ENCODE peak calls at places on chromosomes 11 and 22, in seven cellular contexts. One of them, this sample, is unnamed.

GRCh38 chr11:7512525-7513209 is 1.1 kb upstream of the PPFIBP2 start:
- DNase-seq in endodermal cell: peak
- DNase-seq in activated CD4-positive, alpha-beta T cell treated with anti-CD3 and anti-CD28 coated beads, Interleukin-2, amount 50 U/mL, for 48 hours: no peak
- DNase-seq in prostate gland: peak
- DNase-seq in H1: no peak
- DNase-seq in kidney: peak
- DNase-seq in putamen: peak
- DNase-seq in this sample: no peak

GRCh38 chr11:129930306-129930705 is 34.9 kb upstream of the NFRKB start:
- DNase-seq in endodermal cell: no peak
- DNase-seq in activated CD4-positive, alpha-beta T cell treated with anti-CD3 and anti-CD28 coated beads, Interleukin-2, amount 50 U/mL, for 48 hours: no peak
- DNase-seq in prostate gland: no peak
- DNase-seq in H1: no peak
- DNase-seq in kidney: no peak
- DNase-seq in putamen: no peak
- DNase-seq in this sample: no peak

GRCh38 chr22:43448048-43448447 is 36.2 kb downstream of the MPPED1 start:
- DNase-seq in endodermal cell: no peak
- DNase-seq in activated CD4-positive, alpha-beta T cell treated with anti-CD3 and anti-CD28 coated beads, Interleukin-2, amount 50 U/mL, for 48 hours: no peak
- DNase-seq in prostate gland: no peak
- DNase-seq in H1: no peak
- DNase-seq in kidney: no peak
- DNase-seq in putamen: no peak
- DNase-seq in this sample: no peak

GRCh38 chr11:130858215-130858614 is 58.1 kb downstream of the SNX19 start:
- DNase-seq in endodermal cell: no peak
- DNase-seq in activated CD4-positive, alpha-beta T cell treated with anti-CD3 and anti-CD28 coated beads, Interleukin-2, amount 50 U/mL, for 48 hours: no peak
- DNase-seq in prostate gland: no peak
- DNase-seq in H1: no peak
- DNase-seq in kidney: no peak
- DNase-seq in putamen: no peak
- DNase-seq in this sample: peak

GRCh38 chr11:45178890-45179663 is 32.6 kb downstream of the PRDM11 start:
- DNase-seq in endodermal cell: no peak
- DNase-seq in activated CD4-positive, alpha-beta T cell treated with anti-CD3 and anti-CD28 coated beads, Interleukin-2, amount 50 U/mL, for 48 hours: no peak
- DNase-seq in prostate gland: no peak
- DNase-seq in H1: no peak
- DNase-seq in kidney: no peak
- DNase-seq in putamen: no peak
- DNase-seq in this sample: no peak

GRCh38 chr22:30186535-30186934 is 60.0 kb downstream of the LIF start:
- DNase-seq in endodermal cell: no peak
- DNase-seq in activated CD4-positive, alpha-beta T cell treated with anti-CD3 and anti-CD28 coated beads, Interleukin-2, amount 50 U/mL, for 48 hours: no peak
- DNase-seq in prostate gland: no peak
- DNase-seq in H1: no peak
- DNase-seq in kidney: no peak
- DNase-seq in putamen: no peak
- DNase-seq in this sample: no peak

GRCh38 chr11:118306556-118306955 is 2.0 kb downstream of the CD3E start:
- DNase-seq in endodermal cell: no peak
- DNase-seq in activated CD4-positive, alpha-beta T cell treated with anti-CD3 and anti-CD28 coated beads, Interleukin-2, amount 50 U/mL, for 48 hours: peak
- DNase-seq in prostate gland: no peak
- DNase-seq in H1: no peak
- DNase-seq in kidney: no peak
- DNase-seq in putamen: no peak
- DNase-seq in this sample: no peak

GRCh38 chr11:102733232-102733875 is 8.6 kb upstream of the MMP8 start:
- DNase-seq in endodermal cell: peak
- DNase-seq in activated CD4-positive, alpha-beta T cell treated with anti-CD3 and anti-CD28 coated beads, Interleukin-2, amount 50 U/mL, for 48 hours: peak
- DNase-seq in prostate gland: peak
- DNase-seq in H1: peak
- DNase-seq in kidney: no peak
- DNase-seq in putamen: no peak
- DNase-seq in this sample: peak

GRCh38 chr22:30396871-30397655 is at the start of gene SEC14L2:
- DNase-seq in endodermal cell: peak
- DNase-seq in activated CD4-positive, alpha-beta T cell treated with anti-CD3 and anti-CD28 coated beads, Interleukin-2, amount 50 U/mL, for 48 hours: peak
- DNase-seq in prostate gland: peak
- DNase-seq in H1: no peak
- DNase-seq in kidney: peak
- DNase-seq in putamen: peak
- DNase-seq in this sample: peak

GRCh38 chr22:37314315-37315046 is 32.2 kb downstream of the CYTH4 start:
- DNase-seq in endodermal cell: no peak
- DNase-seq in activated CD4-positive, alpha-beta T cell treated with anti-CD3 and anti-CD28 coated beads, Interleukin-2, amount 50 U/mL, for 48 hours: peak
- DNase-seq in prostate gland: no peak
- DNase-seq in H1: no peak
- DNase-seq in kidney: no peak
- DNase-seq in putamen: no peak
- DNase-seq in this sample: no peak

GRCh38 chr22:25722223-25723015 is 19.6 kb upstream of the MYO18B start:
- DNase-seq in endodermal cell: no peak
- DNase-seq in activated CD4-positive, alpha-beta T cell treated with anti-CD3 and anti-CD28 coated beads, Interleukin-2, amount 50 U/mL, for 48 hours: no peak
- DNase-seq in prostate gland: no peak
- DNase-seq in H1: no peak
- DNase-seq in kidney: no peak
- DNase-seq in putamen: no peak
- DNase-seq in this sample: no peak

GRCh38 chr11:2779981-2780849 is 80.4 kb upstream of the KCNQ1OT1 start:
- DNase-seq in endodermal cell: peak
- DNase-seq in activated CD4-positive, alpha-beta T cell treated with anti-CD3 and anti-CD28 coated beads, Interleukin-2, amount 50 U/mL, for 48 hours: no peak
- DNase-seq in prostate gland: peak
- DNase-seq in H1: no peak
- DNase-seq in kidney: peak
- DNase-seq in putamen: no peak
- DNase-seq in this sample: no peak

GRCh38 chr11:70796601-70797000 is 398.3 kb downstream of the CTTN start:
- DNase-seq in endodermal cell: peak
- DNase-seq in activated CD4-positive, alpha-beta T cell treated with anti-CD3 and anti-CD28 coated beads, Interleukin-2, amount 50 U/mL, for 48 hours: no peak
- DNase-seq in prostate gland: no peak
- DNase-seq in H1: no peak
- DNase-seq in kidney: no peak
- DNase-seq in putamen: no peak
- DNase-seq in this sample: peak

GRCh38 chr22:20781272-20781990 is 7.5 kb downstream of the SERPIND1 start:
- DNase-seq in endodermal cell: no peak
- DNase-seq in activated CD4-positive, alpha-beta T cell treated with anti-CD3 and anti-CD28 coated beads, Interleukin-2, amount 50 U/mL, for 48 hours: peak
- DNase-seq in prostate gland: no peak
- DNase-seq in H1: no peak
- DNase-seq in kidney: no peak
- DNase-seq in putamen: no peak
- DNase-seq in this sample: no peak

GRCh38 chr11:83007909-83008580 is 63.7 kb downstream of the RAB30 start:
- DNase-seq in endodermal cell: peak
- DNase-seq in activated CD4-positive, alpha-beta T cell treated with anti-CD3 and anti-CD28 coated beads, Interleukin-2, amount 50 U/mL, for 48 hours: no peak
- DNase-seq in prostate gland: no peak
- DNase-seq in H1: no peak
- DNase-seq in kidney: peak
- DNase-seq in putamen: peak
- DNase-seq in this sample: no peak